ENCODE peak calls at places on chromosomes 3 and 15, in six cellular contexts. One of them, this sample, is unnamed.

GRCh38 chr15:48021336-48022086 is 99.3 kb upstream of the SLC24A5 start:
- DNase-seq in heart right ventricle: no peak
- DNase-seq in activated CD8-positive, alpha-beta T cell treated with anti-CD3 and anti-CD28 coated beads for 36 hours: no peak
- DNase-seq in lower leg skin: no peak
- DNase-seq in ascending aorta: no peak
- DNase-seq in omental fat pad: no peak
- DNase-seq in this sample: peak; percentile 25

GRCh38 chr15:23570466-23570865 is 5.0 kb downstream of the MKRN3 start:
- DNase-seq in omental fat pad: no peak
- DNase-seq in ascending aorta: no peak
- DNase-seq in heart right ventricle: no peak
- DNase-seq in activated CD8-positive, alpha-beta T cell treated with anti-CD3 and anti-CD28 coated beads for 36 hours: no peak
- DNase-seq in lower leg skin: no peak
- DNase-seq in this sample: peak; percentile 24

GRCh38 chr15:99076555-99077308 is 28.1 kb upstream of the SYNM start:
- DNase-seq in lower leg skin: peak; percentile 58
- DNase-seq in heart right ventricle: peak; percentile 73
- DNase-seq in activated CD8-positive, alpha-beta T cell treated with anti-CD3 and anti-CD28 coated beads for 36 hours: peak; percentile 47
- DNase-seq in ascending aorta: no peak
- DNase-seq in omental fat pad: no peak
- DNase-seq in this sample: peak; percentile 73

GRCh38 chr3:7977245-7978103 is 524.1 kb upstream of the LMCD1 start:
- DNase-seq in omental fat pad: no peak
- DNase-seq in heart right ventricle: peak; percentile 44
- DNase-seq in lower leg skin: no peak
- DNase-seq in activated CD8-positive, alpha-beta T cell treated with anti-CD3 and anti-CD28 coated beads for 36 hours: no peak
- DNase-seq in ascending aorta: no peak
- DNase-seq in this sample: peak; percentile 78

GRCh38 chr15:65841121-65841930 is 28.0 kb upstream of the RAB11A start:
- DNase-seq in omental fat pad: no peak
- DNase-seq in activated CD8-positive, alpha-beta T cell treated with anti-CD3 and anti-CD28 coated beads for 36 hours: no peak
- DNase-seq in ascending aorta: no peak
- DNase-seq in lower leg skin: no peak
- DNase-seq in heart right ventricle: no peak
- DNase-seq in this sample: no peak

GRCh38 chr3:194617827-194618226 is 15.4 kb downstream of the TMEM44 start:
- DNase-seq in omental fat pad: no peak
- DNase-seq in ascending aorta: no peak
- DNase-seq in lower leg skin: no peak
- DNase-seq in activated CD8-positive, alpha-beta T cell treated with anti-CD3 and anti-CD28 coated beads for 36 hours: no peak
- DNase-seq in heart right ventricle: no peak
- DNase-seq in this sample: peak; percentile 51

GRCh38 chr3:52532838-52533622 is 627 bp downstream of the NT5DC2 start:
- DNase-seq in omental fat pad: no peak
- DNase-seq in heart right ventricle: no peak
- DNase-seq in lower leg skin: no peak
- DNase-seq in ascending aorta: no peak
- DNase-seq in activated CD8-positive, alpha-beta T cell treated with anti-CD3 and anti-CD28 coated beads for 36 hours: peak; percentile 45
- DNase-seq in this sample: no peak

GRCh38 chr15:63487076-63487757 is 17.2 kb upstream of the USP3 start:
- DNase-seq in omental fat pad: peak; percentile 82
- DNase-seq in lower leg skin: peak; percentile 90
- DNase-seq in activated CD8-positive, alpha-beta T cell treated with anti-CD3 and anti-CD28 coated beads for 36 hours: peak; percentile 94
- DNase-seq in ascending aorta: peak; percentile 45
- DNase-seq in heart right ventricle: peak; percentile 89
- DNase-seq in this sample: peak; percentile 27

GRCh38 chr15:86916671-86917450 is 837.2 kb downstream of the AGBL1 start:
- DNase-seq in activated CD8-positive, alpha-beta T cell treated with anti-CD3 and anti-CD28 coated beads for 36 hours: no peak
- DNase-seq in ascending aorta: no peak
- DNase-seq in heart right ventricle: peak; percentile 51
- DNase-seq in lower leg skin: no peak
- DNase-seq in omental fat pad: no peak
- DNase-seq in this sample: no peak

GRCh38 chr3:46367811-46368210 is 2.9 kb upstream of the CCR5 start:
- DNase-seq in heart right ventricle: no peak
- DNase-seq in activated CD8-positive, alpha-beta T cell treated with anti-CD3 and anti-CD28 coated beads for 36 hours: no peak
- DNase-seq in omental fat pad: no peak
- DNase-seq in lower leg skin: no peak
- DNase-seq in ascending aorta: no peak
- DNase-seq in this sample: no peak

GRCh38 chr3:11120091-11120845 is 34.0 kb upstream of the HRH1 start:
- DNase-seq in omental fat pad: no peak
- DNase-seq in ascending aorta: no peak
- DNase-seq in activated CD8-positive, alpha-beta T cell treated with anti-CD3 and anti-CD28 coated beads for 36 hours: no peak
- DNase-seq in heart right ventricle: no peak
- DNase-seq in lower leg skin: no peak
- DNase-seq in this sample: peak; percentile 85

GRCh38 chr15:38758001-38758400 is 193.4 kb upstream of the RASGRP1 start:
- DNase-seq in activated CD8-positive, alpha-beta T cell treated with anti-CD3 and anti-CD28 coated beads for 36 hours: no peak
- DNase-seq in heart right ventricle: no peak
- DNase-seq in omental fat pad: no peak
- DNase-seq in lower leg skin: no peak
- DNase-seq in ascending aorta: no peak
- DNase-seq in this sample: peak; percentile 73

GRCh38 chr3:194271459-194272035 is 79.6 kb downstream of the CPN2 start:
- DNase-seq in lower leg skin: no peak
- DNase-seq in heart right ventricle: no peak
- DNase-seq in omental fat pad: peak; percentile 17
- DNase-seq in activated CD8-positive, alpha-beta T cell treated with anti-CD3 and anti-CD28 coated beads for 36 hours: no peak
- DNase-seq in ascending aorta: no peak
- DNase-seq in this sample: no peak

GRCh38 chr3:157045238-157045860 is 114.6 kb downstream of the CCNL1 start:
- DNase-seq in lower leg skin: no peak
- DNase-seq in heart right ventricle: no peak
- DNase-seq in omental fat pad: no peak
- DNase-seq in ascending aorta: no peak
- DNase-seq in activated CD8-positive, alpha-beta T cell treated with anti-CD3 and anti-CD28 coated beads for 36 hours: no peak
- DNase-seq in this sample: no peak

GRCh38 chr3:41202834-41203345 is 3.6 kb downstream of the CTNNB1 start:
- DNase-seq in ascending aorta: no peak
- DNase-seq in heart right ventricle: peak; percentile 26
- DNase-seq in lower leg skin: no peak
- DNase-seq in activated CD8-positive, alpha-beta T cell treated with anti-CD3 and anti-CD28 coated beads for 36 hours: no peak
- DNase-seq in omental fat pad: no peak
- DNase-seq in this sample: peak; percentile 49

GRCh38 chr3:100257601-100258000 is 3.2 kb upstream of the TBC1D23 start:
- DNase-seq in activated CD8-positive, alpha-beta T cell treated with anti-CD3 and anti-CD28 coated beads for 36 hours: peak; percentile 18
- DNase-seq in ascending aorta: no peak
- DNase-seq in lower leg skin: no peak
- DNase-seq in heart right ventricle: no peak
- DNase-seq in omental fat pad: no peak
- DNase-seq in this sample: peak; percentile 32

GRCh38 chr3:2354702-2355101 is 256.0 kb downstream of the CNTN4 start:
- DNase-seq in ascending aorta: no peak
- DNase-seq in heart right ventricle: peak; percentile 15
- DNase-seq in omental fat pad: no peak
- DNase-seq in lower leg skin: no peak
- DNase-seq in activated CD8-positive, alpha-beta T cell treated with anti-CD3 and anti-CD28 coated beads for 36 hours: no peak
- DNase-seq in this sample: peak; percentile 2

GRCh38 chr15:33114484-33114767 is 80.1 kb downstream of the FMN1 start:
- DNase-seq in activated CD8-positive, alpha-beta T cell treated with anti-CD3 and anti-CD28 coated beads for 36 hours: no peak
- DNase-seq in heart right ventricle: no peak
- DNase-seq in ascending aorta: no peak
- DNase-seq in omental fat pad: no peak
- DNase-seq in lower leg skin: no peak
- DNase-seq in this sample: peak; percentile 26

GRCh38 chr15:78440375-78441373 is 2.7 kb downstream of the IREB2 start:
- DNase-seq in heart right ventricle: no peak
- DNase-seq in lower leg skin: no peak
- DNase-seq in ascending aorta: no peak
- DNase-seq in activated CD8-positive, alpha-beta T cell treated with anti-CD3 and anti-CD28 coated beads for 36 hours: peak; percentile 57
- DNase-seq in omental fat pad: no peak
- DNase-seq in this sample: no peak

DNA sequence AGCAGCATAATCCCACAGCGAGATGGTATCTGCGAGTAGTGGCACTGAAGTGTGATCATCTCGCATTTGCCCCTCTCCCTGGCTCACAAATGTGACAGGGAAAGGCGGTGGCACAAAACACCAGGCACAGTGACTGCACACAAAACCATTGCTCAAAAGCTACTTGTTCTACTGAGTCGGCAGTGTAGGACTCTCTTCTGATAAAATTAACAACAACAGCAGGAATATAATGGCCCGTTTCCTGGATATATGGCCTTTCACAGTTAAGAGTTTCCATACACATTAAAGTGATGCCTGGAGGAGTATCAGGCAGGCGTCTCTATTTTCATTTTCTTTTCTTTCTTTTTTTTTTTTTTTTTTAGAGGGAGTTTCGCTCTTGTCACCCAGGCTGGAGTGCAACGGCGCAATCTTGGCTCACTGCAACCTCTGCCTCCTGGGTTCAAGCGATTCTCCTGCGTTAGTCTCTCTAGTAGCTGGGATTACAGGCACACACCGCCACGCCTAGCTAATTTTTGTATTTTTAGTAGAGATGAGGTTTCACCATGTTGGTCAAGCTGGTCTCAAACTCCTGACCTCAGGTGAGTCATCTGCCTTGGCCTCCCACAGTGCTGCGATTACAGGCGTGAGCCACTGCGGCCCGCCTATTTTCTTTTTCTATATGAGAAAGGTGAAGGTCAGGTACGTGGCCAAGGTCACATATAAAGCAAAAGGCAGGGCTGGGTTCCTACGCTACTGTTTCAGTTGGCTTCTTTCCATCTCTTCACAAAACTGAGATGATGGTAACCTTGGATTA is 68.8 kb downstream of the MYO1E start:
- DNase-seq in activated CD8-positive, alpha-beta T cell treated with anti-CD3 and anti-CD28 coated beads for 36 hours: no peak
- DNase-seq in omental fat pad: no peak
- DNase-seq in lower leg skin: no peak
- DNase-seq in heart right ventricle: no peak
- DNase-seq in ascending aorta: no peak
- DNase-seq in this sample: peak; percentile 55
- TF ChIP-seq CTCF in activated CD8-positive, alpha-beta T cell treated with anti-CD3 and anti-CD28 coated beads for 36 hours: no peak
- TF ChIP-seq CTCF in omental fat pad: no peak
- TF ChIP-seq CTCF in lower leg skin: no peak
- TF ChIP-seq CTCF in heart right ventricle: no peak
- TF ChIP-seq CTCF in ascending aorta: no peak
- TF ChIP-seq CTCF in this sample: no peak

DNA sequence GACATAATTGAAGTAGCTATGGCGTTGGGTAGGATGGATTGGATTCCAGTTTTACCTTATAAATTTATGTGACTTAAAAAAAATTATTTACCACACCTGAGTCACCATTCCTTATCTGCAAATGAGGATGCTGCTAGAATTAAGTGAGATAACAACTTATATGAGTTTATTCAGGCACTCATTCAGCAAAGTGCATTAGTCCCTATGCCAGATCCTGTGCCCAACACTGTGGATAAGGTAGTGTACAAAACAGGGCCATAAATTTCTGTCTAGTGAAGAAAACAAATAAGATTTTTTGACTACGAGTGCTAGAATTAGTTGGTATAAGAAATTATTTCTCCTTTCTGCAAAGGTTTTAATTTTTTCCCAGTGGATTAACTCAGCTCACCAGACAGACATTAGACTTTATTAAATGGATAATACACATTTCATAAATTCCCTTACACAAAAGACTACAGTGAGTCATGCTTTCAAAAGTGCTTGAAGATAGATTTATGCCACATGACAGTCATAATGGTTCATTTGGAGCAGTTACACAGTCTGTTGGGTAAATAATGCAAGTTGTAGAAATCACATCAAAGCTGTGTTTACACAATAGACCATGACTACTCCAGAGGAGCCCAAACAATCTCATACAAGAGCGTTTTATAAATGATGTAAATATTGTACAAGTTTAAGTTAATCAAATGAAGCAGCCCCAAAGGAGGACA is 129.9 kb upstream of the TGFBR2 start:
- DNase-seq in heart right ventricle: no peak
- DNase-seq in activated CD8-positive, alpha-beta T cell treated with anti-CD3 and anti-CD28 coated beads for 36 hours: no peak
- DNase-seq in omental fat pad: no peak
- DNase-seq in ascending aorta: no peak
- DNase-seq in lower leg skin: no peak
- DNase-seq in this sample: peak; percentile 34
- TF ChIP-seq CTCF in heart right ventricle: no peak
- TF ChIP-seq CTCF in activated CD8-positive, alpha-beta T cell treated with anti-CD3 and anti-CD28 coated beads for 36 hours: no peak
- TF ChIP-seq CTCF in omental fat pad: no peak
- TF ChIP-seq CTCF in ascending aorta: no peak
- TF ChIP-seq CTCF in lower leg skin: no peak
- TF ChIP-seq CTCF in this sample: no peak

DNA sequence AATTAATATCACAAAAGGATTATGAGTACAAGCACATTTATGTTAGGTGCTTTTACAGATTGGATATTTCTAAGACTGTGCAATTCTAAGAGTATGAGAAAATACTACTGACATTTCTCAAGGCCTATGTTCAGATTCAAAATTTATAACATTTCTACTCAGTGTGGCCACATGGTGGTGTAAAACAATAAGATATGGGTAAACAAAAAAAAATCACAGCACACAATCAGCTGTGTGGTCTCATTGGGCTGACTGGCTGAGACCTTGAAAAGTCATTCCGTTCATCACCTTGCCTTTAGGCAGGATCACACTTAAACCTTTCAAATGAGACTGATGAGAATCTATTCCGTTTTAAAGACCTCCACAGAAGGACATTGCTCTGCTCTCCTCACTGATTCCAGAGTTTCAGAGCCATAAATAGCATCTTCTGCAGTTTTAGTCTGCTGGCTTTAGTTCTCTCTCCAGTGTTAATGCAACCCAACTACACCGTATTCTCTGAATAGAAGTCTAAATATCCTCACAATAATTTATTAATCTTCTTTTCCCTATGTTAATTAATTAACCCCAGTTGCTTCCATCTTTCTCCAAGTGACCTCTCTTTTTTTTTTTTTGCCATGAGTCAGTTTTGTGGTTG is 158.2 kb downstream of the SPATA16 start:
- DNase-seq in activated CD8-positive, alpha-beta T cell treated with anti-CD3 and anti-CD28 coated beads for 36 hours: no peak
- DNase-seq in heart right ventricle: no peak
- DNase-seq in ascending aorta: no peak
- DNase-seq in lower leg skin: no peak
- DNase-seq in omental fat pad: no peak
- DNase-seq in this sample: no peak
- TF ChIP-seq CTCF in activated CD8-positive, alpha-beta T cell treated with anti-CD3 and anti-CD28 coated beads for 36 hours: no peak
- TF ChIP-seq CTCF in heart right ventricle: peak; percentile 43
- TF ChIP-seq CTCF in ascending aorta: no peak
- TF ChIP-seq CTCF in lower leg skin: no peak
- TF ChIP-seq CTCF in omental fat pad: no peak
- TF ChIP-seq CTCF in this sample: no peak

DNA sequence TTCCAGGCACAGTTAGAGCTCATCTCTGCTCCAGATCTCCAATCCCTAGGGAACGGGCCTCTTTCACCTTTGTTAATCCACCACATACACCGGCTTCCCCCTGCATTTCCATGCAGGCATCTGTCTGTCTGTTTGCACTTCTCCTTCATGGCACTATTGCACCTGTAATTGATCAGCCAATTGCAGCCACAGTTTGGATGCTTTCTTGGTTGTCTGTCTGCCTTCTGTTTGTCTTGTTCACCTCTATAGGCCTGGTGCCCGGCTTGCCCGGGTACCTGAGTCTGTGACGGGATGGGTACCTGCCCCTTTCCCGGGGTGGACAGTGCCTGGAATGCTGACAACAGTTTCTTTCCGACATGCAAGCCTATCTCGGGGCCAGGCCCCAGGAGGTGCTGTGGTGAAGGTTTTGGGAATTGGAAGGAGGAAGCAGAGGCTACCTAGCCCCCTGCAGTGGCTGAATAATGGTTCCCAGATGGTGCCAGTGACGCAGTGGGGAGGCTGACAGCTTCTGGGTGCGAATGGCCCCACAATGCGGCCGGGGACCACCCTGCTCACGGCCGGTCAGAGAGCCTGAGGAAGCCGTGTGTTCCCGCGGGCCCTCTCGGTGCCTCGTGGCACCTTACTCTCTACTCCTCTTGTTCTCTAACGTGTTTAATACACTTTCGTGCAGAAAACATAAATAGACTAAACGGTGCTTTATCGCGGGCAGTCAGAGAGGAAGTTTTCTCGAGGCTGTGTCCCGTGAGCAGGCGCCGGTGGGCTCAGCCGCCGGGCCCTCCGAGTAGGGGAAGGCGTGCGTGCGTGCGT is 31.3 kb upstream of the RAB6B start:
- DNase-seq in activated CD8-positive, alpha-beta T cell treated with anti-CD3 and anti-CD28 coated beads for 36 hours: no peak
- DNase-seq in lower leg skin: no peak
- DNase-seq in heart right ventricle: no peak
- DNase-seq in ascending aorta: no peak
- DNase-seq in omental fat pad: no peak
- DNase-seq in this sample: no peak
- TF ChIP-seq CTCF in activated CD8-positive, alpha-beta T cell treated with anti-CD3 and anti-CD28 coated beads for 36 hours: no peak
- TF ChIP-seq CTCF in lower leg skin: no peak
- TF ChIP-seq CTCF in heart right ventricle: no peak
- TF ChIP-seq CTCF in ascending aorta: no peak
- TF ChIP-seq CTCF in omental fat pad: no peak
- TF ChIP-seq CTCF in this sample: no peak

This sample was measured in astrocyte.